ENCODE peak calls at places on chromosomes 13 and 19, in eight cellular contexts. A is IMR-90, F is uterus, G is upper lobe of right lung, O is tibial artery, H is A549, K is suprapubic skin, N is gastrocnemius medialis. P is an unnamed sample.

GRCh38 chr19:29410974-29411615 is 114.7 kb upstream of the VSTM2B start:
- DNase-seq in A (no peak), F (peak), G (no peak), O (no peak), H (no peak), K (no peak), N (no peak), P (peak)

GRCh38 chr13:95530178-95530577 is 22.3 kb upstream of the CLDN10 start:
- DNase-seq in A (peak), F (no peak), G (no peak), O (peak), H (peak), K (no peak), N (peak), P (no peak)

GRCh38 chr13:30053904-30054303 is 203.5 kb upstream of the UBL3 start:
- DNase-seq in A (no peak), F (no peak), G (no peak), O (no peak), H (no peak), K (no peak), N (no peak), P (no peak)

GRCh38 chr19:5025027-5025426 is 56.1 kb downstream of the KDM4B start:
- DNase-seq in A (no peak), F (no peak), G (no peak), O (no peak), H (no peak), K (no peak), N (no peak), P (no peak)

GRCh38 chr13:112133489-112134149 is 66.7 kb downstream of the SOX1 start:
- DNase-seq in A (no peak), F (no peak), G (peak), O (no peak), H (no peak), K (no peak), N (no peak), P (no peak)

GRCh38 chr13:73158851-73159250 is 100.0 kb downstream of the KLF5 start:
- DNase-seq in A (peak), F (no peak), G (no peak), O (no peak), H (peak), K (no peak), N (no peak), P (no peak)

GRCh38 chr13:38394777-38395504 is 45.3 kb downstream of the UFM1 start:
- DNase-seq in A (no peak), F (no peak), G (no peak), O (no peak), H (no peak), K (no peak), N (no peak), P (no peak)

GRCh38 chr13:99299545-99300341 is 7.5 kb downstream of the GPR183 start:
- DNase-seq in A (no peak), F (no peak), G (no peak), O (no peak), H (no peak), K (no peak), N (no peak), P (no peak)

GRCh38 chr13:71864094-71864980 is 2.7 kb downstream of the DACH1 start:
- DNase-seq in A (no peak), F (peak), G (peak), O (peak), H (no peak), K (peak), N (no peak), P (peak)

DNA sequence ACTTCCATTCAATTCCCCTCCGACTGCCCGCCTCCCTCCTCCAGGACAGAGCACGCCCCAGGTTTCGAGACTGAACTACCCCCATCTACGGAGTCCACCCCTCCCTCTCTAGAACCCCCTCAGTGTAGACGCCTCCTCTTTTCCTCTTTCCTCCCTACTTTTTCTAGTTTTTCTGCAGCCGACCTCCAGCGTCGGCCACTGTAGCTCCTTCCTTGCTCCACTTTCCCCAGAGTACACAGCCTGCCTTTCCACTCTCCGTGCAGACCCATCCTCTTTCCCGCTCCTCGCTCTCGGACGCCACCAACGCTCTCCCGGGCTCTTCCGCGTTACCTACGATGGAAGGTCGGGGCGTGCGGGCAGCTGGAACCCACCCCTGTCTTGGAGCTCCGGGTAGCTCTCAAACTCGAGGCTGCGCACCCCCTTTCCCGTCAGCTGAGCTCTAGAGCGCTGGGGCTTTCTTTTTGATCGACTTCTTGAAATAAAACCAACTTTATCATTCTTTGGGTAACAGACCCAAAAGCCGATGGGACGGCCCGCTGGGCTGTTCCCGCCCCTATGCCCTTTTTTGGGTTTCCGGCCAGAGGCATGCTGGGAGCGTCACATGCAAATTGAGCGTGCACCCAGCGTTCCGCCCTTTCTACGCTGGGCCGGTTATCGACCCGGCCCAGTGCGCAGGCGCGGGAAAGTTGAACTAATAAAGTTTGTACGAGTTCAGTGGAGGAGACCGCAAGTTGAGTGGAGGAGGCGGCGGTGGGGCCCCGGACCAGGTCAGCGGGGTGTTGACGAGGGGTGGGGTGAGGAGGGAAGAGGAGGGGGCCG is at the start of the genes BCL2L12 and IRF3:
- DNase-seq in A (peak), F (peak), G (peak), O (peak), H (peak), K (peak), N (peak), P (peak)
- H3K4me3 ChIP-seq in A (peak), F (peak), G (peak), O (peak), H (peak), K (peak), N (peak), P (peak)

GRCh38 chr19:45250832-45251451 is at the start of gene MARK4:
- DNase-seq in A (peak), F (peak), G (peak), O (no peak), H (peak), K (peak), N (peak), P (peak)

GRCh38 chr19:45255611-45256157 is 4.6 kb downstream of the MARK4 start:
- DNase-seq in A (no peak), F (no peak), G (no peak), O (no peak), H (no peak), K (no peak), N (no peak), P (no peak)

GRCh38 chr19:45251452-45252354 is 632 bp downstream of the MARK4 start:
- DNase-seq in A (no peak), F (no peak), G (no peak), O (no peak), H (no peak), K (peak), N (no peak), P (peak)

GRCh38 chr19:45254044-45254531 is 3.0 kb downstream of the MARK4 start:
- DNase-seq in A (no peak), F (no peak), G (no peak), O (no peak), H (no peak), K (no peak), N (no peak), P (no peak)

GRCh38 chr19:45253396-45254027 is 2.4 kb downstream of the MARK4 start:
- DNase-seq in A (peak), F (no peak), G (no peak), O (no peak), H (no peak), K (no peak), N (no peak), P (no peak)
- H3K27ac ChIP-seq in A (no peak), F (no peak), G (no peak), O (no peak), H (no peak), K (no peak), N (no peak), P (no peak)

DNA sequence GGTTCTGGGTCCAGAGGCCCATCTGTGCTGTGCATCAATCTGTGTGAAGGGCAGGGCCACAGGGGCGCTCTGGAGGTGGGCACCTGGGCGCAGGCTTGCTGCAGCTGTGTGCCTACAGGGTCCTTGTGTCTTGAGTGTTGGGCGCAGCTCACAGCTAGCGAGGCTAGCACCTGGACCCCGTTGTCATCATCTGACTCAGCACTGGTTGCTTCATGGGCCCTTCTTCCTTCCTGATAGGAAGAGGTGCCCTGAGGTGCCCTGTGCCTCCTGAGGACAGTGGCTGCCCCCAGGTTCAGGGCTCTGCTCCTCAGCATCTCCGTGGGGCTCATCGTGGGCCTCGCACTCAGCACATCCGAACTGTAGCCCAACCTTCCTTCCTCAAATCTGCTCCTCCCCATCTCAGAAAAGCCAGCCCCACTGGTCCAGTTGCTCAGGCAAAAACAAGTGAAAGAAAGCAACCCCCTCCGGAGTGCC is 54.8 kb downstream of the GATAD2A start:
- DNase-seq in A (peak), F (no peak), G (no peak), O (no peak), H (no peak), K (no peak), N (no peak), P (no peak)
- H3K4me3 ChIP-seq in A (no peak), F (no peak), G (peak), O (no peak), H (no peak), K (peak), N (no peak), P (peak)

DNA sequence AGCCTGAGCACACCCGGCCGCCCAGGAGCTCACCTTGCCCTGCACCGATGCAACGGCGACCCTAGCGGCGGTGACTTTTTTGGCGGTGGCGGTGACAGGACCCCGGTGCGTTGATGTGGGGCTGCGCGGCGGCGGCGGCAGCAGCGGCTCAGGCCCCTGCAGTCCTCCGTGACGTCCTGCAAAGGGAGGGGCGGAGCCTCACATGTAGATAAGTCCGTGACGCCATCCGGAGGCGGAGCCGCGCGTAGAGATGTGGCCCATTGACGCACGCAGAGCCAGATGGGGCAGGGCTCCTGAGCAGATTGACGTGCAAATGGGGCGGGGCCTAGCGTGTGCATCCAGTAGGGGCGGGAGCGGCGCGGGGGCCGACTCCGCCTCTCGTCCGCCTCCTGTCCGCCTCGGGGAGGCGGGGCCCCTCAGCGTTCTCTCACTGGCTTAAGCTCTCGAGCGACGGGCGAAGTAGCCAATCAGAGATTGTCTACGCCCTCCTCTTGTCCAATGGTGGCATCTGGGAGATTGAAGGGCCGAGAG is at the start of gene RAB3A:
- DNase-seq in A (peak), F (peak), G (peak), O (peak), H (peak), K (peak), N (peak), P (peak)
- H3K27ac ChIP-seq in A (peak), F (peak), G (peak), O (peak), H (peak), K (peak), N (peak), P (peak)

P was measured in heart right ventricle.